ENCODE peak calls at places on chromosome 10, in five cellular contexts. V is left ventricle myocardium inferior, D is lower lobe of right lung, Y is BJ, L is Caco-2. M is an unnamed sample. For H3K27me3 and H3K36me3, the result is how much of the 10 kb centered on the place peaks cover.

GRCh38 chr10:68208424-68209042 is 23.4 kb downstream of the ATOH7 start:
- DNase-seq in V (no peak), D (no peak), Y (no peak), L (peak), M (peak)

GRCh38 chr10:86372119-86372784 is 5.7 kb upstream of the GRID1 start:
- DNase-seq in V (no peak), D (no peak), Y (no peak), L (no peak), M (no peak)

GRCh38 chr10:97497572-97498075 is 598 bp downstream of the MMS19 start:
- DNase-seq in V (peak), D (peak), Y (no peak), L (peak), M (no peak)

GRCh38 chr10:375885-376505 is 240.7 kb downstream of the ZMYND11 start:
- DNase-seq in V (no peak), D (no peak), Y (no peak), L (no peak), M (no peak)

GRCh38 chr10:97297556-97298222 is 5.3 kb upstream of the ARHGAP19 start:
- DNase-seq in V (no peak), D (no peak), Y (no peak), L (no peak), M (no peak)

GRCh38 chr10:113064039-113064438 is 114.0 kb downstream of the TCF7L2 start:
- DNase-seq in V (no peak), D (no peak), Y (no peak), L (no peak), M (no peak)

GRCh38 chr10:87538092-87538795 is 33.6 kb downstream of the MINPP1 start:
- DNase-seq in V (no peak), D (no peak), Y (no peak), L (no peak), M (no peak)

GRCh38 chr10:102648889-102649752 is 4.8 kb downstream of the TRIM8 start:
- DNase-seq in V (peak), D (peak), Y (no peak), L (no peak), M (no peak)

GRCh38 chr10:46992794-46993552 is 81.7 kb downstream of the PTPN20 start:
- DNase-seq in V (peak), D (peak), Y (no peak), L (no peak), M (no peak)

GRCh38 chr10:69901623-69902505 is 100.2 kb downstream of the COL13A1 start:
- DNase-seq in V (no peak), D (peak), Y (no peak), L (peak), M (no peak)

GRCh38 chr10:88379575-88379974 is 203.5 kb downstream of the RNLS start:
- DNase-seq in V (no peak), D (no peak), Y (no peak), L (no peak), M (no peak)

GRCh38 chr10:42594246-42594650 is 44.1 kb downstream of the ZNF33B start:
- DNase-seq in V (no peak), D (no peak), Y (no peak), L (no peak), M (no peak)

GRCh38 chr10:119539359-119539651 is 3.2 kb downstream of the RGS10 start:
- DNase-seq in V (no peak), D (no peak), Y (no peak), L (no peak), M (no peak)

DNA sequence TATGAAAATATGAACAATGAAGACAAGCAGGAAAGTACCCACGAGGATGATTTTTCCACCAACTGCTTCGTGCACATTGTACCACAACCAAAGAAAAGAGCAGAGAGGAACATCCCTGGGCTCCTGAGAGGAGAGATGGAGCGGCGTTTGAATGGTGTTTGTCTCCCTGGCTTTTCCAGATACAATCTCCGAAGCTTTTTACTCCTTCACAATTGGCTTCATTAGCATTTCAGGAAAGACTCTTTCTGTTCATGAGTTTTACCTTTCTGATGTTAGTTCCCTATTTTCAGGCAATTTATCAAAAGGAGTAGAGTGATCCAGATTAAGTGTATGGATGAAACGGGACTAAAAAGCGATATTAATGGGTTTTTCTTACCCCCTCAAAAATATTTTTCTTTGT is 49.3 kb downstream of the LYZL2 start:
- DNase-seq in V (no peak), D (no peak), Y (no peak), L (no peak), M (no peak)
- H3K4me3 ChIP-seq in V (no peak), D (no peak), Y (no peak), L (no peak), M (no peak)

GRCh38 chr10:121605708-121606107 is 7.5 kb upstream of the FGFR2 start:
- DNase-seq in V (no peak), D (no peak), Y (no peak), L (no peak), M (no peak)

GRCh38 chr10:121609426-121610380 is 11.5 kb upstream of the FGFR2 start:
- DNase-seq in V (no peak), D (no peak), Y (no peak), L (no peak), M (no peak)

GRCh38 chr10:121608669-121609190 is 10.5 kb upstream of the FGFR2 start:
- DNase-seq in V (peak), D (peak), Y (no peak), L (peak), M (no peak)

GRCh38 chr10:121610798-121611325 is 12.6 kb upstream of the FGFR2 start:
- DNase-seq in V (no peak), D (no peak), Y (no peak), L (peak), M (no peak)

GRCh38 chr10:121607310-121608055 is 9.2 kb upstream of the FGFR2 start:
- DNase-seq in V (no peak), D (no peak), Y (no peak), L (no peak), M (no peak)
- H3K27me3 ChIP-seq in V (half or more), D (under half), Y (under half), L (under half), M (under half)

GRCh38 chr10:5764422-5765297 is 48.6 kb downstream of the GDI2 start:
- DNase-seq in V (no peak), D (no peak), Y (no peak), L (no peak), M (no peak)
- H3K36me3 ChIP-seq in V (half or more), D (half or more), Y (under half), L (under half), M (under half)

GRCh38 chr10:61836888-61837747 is 64.4 kb upstream of the ARID5B start:
- DNase-seq in V (no peak), D (no peak), Y (peak), L (peak), M (peak)
- H3K4me3 ChIP-seq in V (no peak), D (no peak), Y (no peak), L (no peak), M (no peak)

DNA sequence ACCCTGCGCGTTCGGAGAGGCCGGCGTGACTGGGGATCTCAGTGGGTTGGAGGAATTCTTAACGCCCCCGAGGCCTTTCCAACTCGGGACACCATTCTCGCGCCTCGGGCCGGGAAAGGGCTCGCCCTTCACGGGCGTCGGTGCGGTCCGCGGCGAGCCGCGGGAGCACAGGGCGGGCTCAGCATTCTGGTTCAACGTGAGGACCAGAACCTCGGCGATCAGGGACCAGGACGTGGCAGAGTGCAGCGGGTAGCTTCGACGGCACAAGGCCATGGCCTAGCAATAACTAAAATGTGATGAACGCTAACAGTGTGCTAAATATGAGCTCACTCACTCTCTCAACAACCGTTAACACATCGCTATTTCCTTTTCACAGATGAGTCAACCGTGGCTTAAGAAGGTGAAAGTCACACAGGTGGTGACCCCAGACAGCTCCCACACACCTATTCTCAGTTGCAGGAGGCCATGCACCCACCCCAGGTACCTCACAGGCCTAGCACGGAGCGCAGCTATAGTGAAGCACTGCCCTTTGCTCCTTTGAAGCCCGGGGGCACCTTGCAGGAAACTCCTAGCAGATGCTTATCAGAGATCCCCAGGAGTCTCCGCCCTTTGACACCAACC is 4.5 kb upstream of the EMX2 start:
- DNase-seq in V (no peak), D (no peak), Y (no peak), L (no peak), M (no peak)
- H3K27me3 ChIP-seq in V (half or more), D (half or more), Y (under half), L (under half), M (under half)